ENCODE peak calls at places on chromosomes 7 and 10, in nine cellular contexts. One of them, this sample, is unnamed.

GRCh38 chr10:21832751-21833150 is 170.8 kb downstream of the DNAJC1 start:
- ATAC-seq in naive thymus-derived CD8-positive, alpha-beta T cell: no peak
- ATAC-seq in T-helper 17 cell: no peak
- ATAC-seq in effector memory CD8-positive, alpha-beta T cell: no peak
- ATAC-seq in A549: no peak
- ATAC-seq in naive thymus-derived CD4-positive, alpha-beta T cell: no peak
- ATAC-seq in activated CD8-positive, alpha-beta T cell treated with anti-CD3 and anti-CD28 coated beads for 36 hours: no peak
- ATAC-seq in natural killer cell: no peak
- ATAC-seq in activated naive CD8-positive, alpha-beta T cell treated with anti-CD3 and anti-CD28 coated beads, Interleukin-2, amount 50 U/mL, for 24 hours: no peak
- ATAC-seq in this sample: no peak

GRCh38 chr10:27529010-27529783 is 25.1 kb downstream of the RAB18 start:
- ATAC-seq in natural killer cell: no peak
- ATAC-seq in effector memory CD8-positive, alpha-beta T cell: no peak
- ATAC-seq in A549: peak; percentile 36
- ATAC-seq in naive thymus-derived CD4-positive, alpha-beta T cell: no peak
- ATAC-seq in activated CD8-positive, alpha-beta T cell treated with anti-CD3 and anti-CD28 coated beads for 36 hours: no peak
- ATAC-seq in activated naive CD8-positive, alpha-beta T cell treated with anti-CD3 and anti-CD28 coated beads, Interleukin-2, amount 50 U/mL, for 24 hours: no peak
- ATAC-seq in naive thymus-derived CD8-positive, alpha-beta T cell: no peak
- ATAC-seq in T-helper 17 cell: no peak
- ATAC-seq in this sample: no peak

GRCh38 chr7:47301078-47301477 is 280.8 kb downstream of the TNS3 start:
- ATAC-seq in activated naive CD8-positive, alpha-beta T cell treated with anti-CD3 and anti-CD28 coated beads, Interleukin-2, amount 50 U/mL, for 24 hours: no peak
- ATAC-seq in activated CD8-positive, alpha-beta T cell treated with anti-CD3 and anti-CD28 coated beads for 36 hours: no peak
- ATAC-seq in naive thymus-derived CD4-positive, alpha-beta T cell: no peak
- ATAC-seq in A549: peak; percentile 7
- ATAC-seq in T-helper 17 cell: no peak
- ATAC-seq in effector memory CD8-positive, alpha-beta T cell: no peak
- ATAC-seq in naive thymus-derived CD8-positive, alpha-beta T cell: no peak
- ATAC-seq in natural killer cell: no peak
- ATAC-seq in this sample: no peak

GRCh38 chr7:20021834-20022233 is 195.3 kb downstream of the MACC1 start:
- ATAC-seq in natural killer cell: no peak
- ATAC-seq in T-helper 17 cell: no peak
- ATAC-seq in effector memory CD8-positive, alpha-beta T cell: no peak
- ATAC-seq in naive thymus-derived CD8-positive, alpha-beta T cell: no peak
- ATAC-seq in activated CD8-positive, alpha-beta T cell treated with anti-CD3 and anti-CD28 coated beads for 36 hours: no peak
- ATAC-seq in activated naive CD8-positive, alpha-beta T cell treated with anti-CD3 and anti-CD28 coated beads, Interleukin-2, amount 50 U/mL, for 24 hours: no peak
- ATAC-seq in A549: no peak
- ATAC-seq in naive thymus-derived CD4-positive, alpha-beta T cell: peak; percentile 61
- ATAC-seq in this sample: no peak

GRCh38 chr10:22712246-22712958 is 2.0 kb downstream of the PIP4K2A start:
- ATAC-seq in A549: no peak
- ATAC-seq in activated naive CD8-positive, alpha-beta T cell treated with anti-CD3 and anti-CD28 coated beads, Interleukin-2, amount 50 U/mL, for 24 hours: no peak
- ATAC-seq in natural killer cell: no peak
- ATAC-seq in naive thymus-derived CD8-positive, alpha-beta T cell: no peak
- ATAC-seq in T-helper 17 cell: no peak
- ATAC-seq in effector memory CD8-positive, alpha-beta T cell: no peak
- ATAC-seq in naive thymus-derived CD4-positive, alpha-beta T cell: no peak
- ATAC-seq in activated CD8-positive, alpha-beta T cell treated with anti-CD3 and anti-CD28 coated beads for 36 hours: no peak
- ATAC-seq in this sample: no peak

GRCh38 chr10:49139000-49139865 is 5.4 kb upstream of the FAM170B start:
- ATAC-seq in activated CD8-positive, alpha-beta T cell treated with anti-CD3 and anti-CD28 coated beads for 36 hours: no peak
- ATAC-seq in natural killer cell: no peak
- ATAC-seq in activated naive CD8-positive, alpha-beta T cell treated with anti-CD3 and anti-CD28 coated beads, Interleukin-2, amount 50 U/mL, for 24 hours: no peak
- ATAC-seq in A549: peak; percentile 42
- ATAC-seq in naive thymus-derived CD8-positive, alpha-beta T cell: no peak
- ATAC-seq in T-helper 17 cell: no peak
- ATAC-seq in naive thymus-derived CD4-positive, alpha-beta T cell: no peak
- ATAC-seq in effector memory CD8-positive, alpha-beta T cell: no peak
- ATAC-seq in this sample: peak; percentile 28

GRCh38 chr10:95788830-95789229 is 32.9 kb downstream of the ENTPD1 start:
- ATAC-seq in naive thymus-derived CD8-positive, alpha-beta T cell: no peak
- ATAC-seq in T-helper 17 cell: no peak
- ATAC-seq in effector memory CD8-positive, alpha-beta T cell: no peak
- ATAC-seq in A549: no peak
- ATAC-seq in activated CD8-positive, alpha-beta T cell treated with anti-CD3 and anti-CD28 coated beads for 36 hours: no peak
- ATAC-seq in natural killer cell: no peak
- ATAC-seq in activated naive CD8-positive, alpha-beta T cell treated with anti-CD3 and anti-CD28 coated beads, Interleukin-2, amount 50 U/mL, for 24 hours: no peak
- ATAC-seq in naive thymus-derived CD4-positive, alpha-beta T cell: no peak
- ATAC-seq in this sample: no peak

GRCh38 chr7:133419036-133419435 is 166.2 kb downstream of the EXOC4 start:
- ATAC-seq in activated naive CD8-positive, alpha-beta T cell treated with anti-CD3 and anti-CD28 coated beads, Interleukin-2, amount 50 U/mL, for 24 hours: no peak
- ATAC-seq in naive thymus-derived CD4-positive, alpha-beta T cell: no peak
- ATAC-seq in A549: no peak
- ATAC-seq in T-helper 17 cell: no peak
- ATAC-seq in naive thymus-derived CD8-positive, alpha-beta T cell: no peak
- ATAC-seq in natural killer cell: no peak
- ATAC-seq in effector memory CD8-positive, alpha-beta T cell: no peak
- ATAC-seq in activated CD8-positive, alpha-beta T cell treated with anti-CD3 and anti-CD28 coated beads for 36 hours: no peak
- ATAC-seq in this sample: no peak

GRCh38 chr10:90418869-90419652 is 438.8 kb downstream of the HTR7 start:
- ATAC-seq in natural killer cell: no peak
- ATAC-seq in A549: peak; percentile 82
- ATAC-seq in naive thymus-derived CD8-positive, alpha-beta T cell: no peak
- ATAC-seq in effector memory CD8-positive, alpha-beta T cell: no peak
- ATAC-seq in T-helper 17 cell: no peak
- ATAC-seq in activated CD8-positive, alpha-beta T cell treated with anti-CD3 and anti-CD28 coated beads for 36 hours: no peak
- ATAC-seq in activated naive CD8-positive, alpha-beta T cell treated with anti-CD3 and anti-CD28 coated beads, Interleukin-2, amount 50 U/mL, for 24 hours: no peak
- ATAC-seq in naive thymus-derived CD4-positive, alpha-beta T cell: no peak
- ATAC-seq in this sample: no peak

GRCh38 chr10:99484626-99485581 is 47.8 kb upstream of the NKX2-3 start:
- ATAC-seq in naive thymus-derived CD4-positive, alpha-beta T cell: no peak
- ATAC-seq in A549: peak; percentile 81
- ATAC-seq in natural killer cell: no peak
- ATAC-seq in activated CD8-positive, alpha-beta T cell treated with anti-CD3 and anti-CD28 coated beads for 36 hours: no peak
- ATAC-seq in naive thymus-derived CD8-positive, alpha-beta T cell: no peak
- ATAC-seq in effector memory CD8-positive, alpha-beta T cell: no peak
- ATAC-seq in T-helper 17 cell: no peak
- ATAC-seq in activated naive CD8-positive, alpha-beta T cell treated with anti-CD3 and anti-CD28 coated beads, Interleukin-2, amount 50 U/mL, for 24 hours: no peak
- ATAC-seq in this sample: no peak

GRCh38 chr10:31261502-31262311 is 57.3 kb upstream of the ZEB1 start:
- ATAC-seq in A549: no peak
- ATAC-seq in activated CD8-positive, alpha-beta T cell treated with anti-CD3 and anti-CD28 coated beads for 36 hours: no peak
- ATAC-seq in naive thymus-derived CD8-positive, alpha-beta T cell: no peak
- ATAC-seq in T-helper 17 cell: no peak
- ATAC-seq in natural killer cell: no peak
- ATAC-seq in naive thymus-derived CD4-positive, alpha-beta T cell: no peak
- ATAC-seq in effector memory CD8-positive, alpha-beta T cell: no peak
- ATAC-seq in activated naive CD8-positive, alpha-beta T cell treated with anti-CD3 and anti-CD28 coated beads, Interleukin-2, amount 50 U/mL, for 24 hours: no peak
- ATAC-seq in this sample: no peak

GRCh38 chr7:16412535-16413247 is 8.6 kb downstream of the CRPPA start:
- ATAC-seq in effector memory CD8-positive, alpha-beta T cell: no peak
- ATAC-seq in natural killer cell: no peak
- ATAC-seq in activated naive CD8-positive, alpha-beta T cell treated with anti-CD3 and anti-CD28 coated beads, Interleukin-2, amount 50 U/mL, for 24 hours: no peak
- ATAC-seq in T-helper 17 cell: no peak
- ATAC-seq in A549: no peak
- ATAC-seq in naive thymus-derived CD4-positive, alpha-beta T cell: no peak
- ATAC-seq in naive thymus-derived CD8-positive, alpha-beta T cell: no peak
- ATAC-seq in activated CD8-positive, alpha-beta T cell treated with anti-CD3 and anti-CD28 coated beads for 36 hours: no peak
- ATAC-seq in this sample: peak; percentile 34

GRCh38 chr10:53664620-53665019 is 892.0 kb upstream of the MBL2 start:
- ATAC-seq in activated CD8-positive, alpha-beta T cell treated with anti-CD3 and anti-CD28 coated beads for 36 hours: no peak
- ATAC-seq in T-helper 17 cell: no peak
- ATAC-seq in natural killer cell: no peak
- ATAC-seq in activated naive CD8-positive, alpha-beta T cell treated with anti-CD3 and anti-CD28 coated beads, Interleukin-2, amount 50 U/mL, for 24 hours: no peak
- ATAC-seq in effector memory CD8-positive, alpha-beta T cell: no peak
- ATAC-seq in naive thymus-derived CD8-positive, alpha-beta T cell: no peak
- ATAC-seq in A549: no peak
- ATAC-seq in naive thymus-derived CD4-positive, alpha-beta T cell: no peak
- ATAC-seq in this sample: no peak

GRCh38 chr10:11171452-11171851 is 153.8 kb downstream of the CELF2 start:
- ATAC-seq in activated CD8-positive, alpha-beta T cell treated with anti-CD3 and anti-CD28 coated beads for 36 hours: peak; percentile 18
- ATAC-seq in naive thymus-derived CD8-positive, alpha-beta T cell: peak; percentile 7
- ATAC-seq in A549: no peak
- ATAC-seq in natural killer cell: no peak
- ATAC-seq in effector memory CD8-positive, alpha-beta T cell: no peak
- ATAC-seq in T-helper 17 cell: no peak
- ATAC-seq in activated naive CD8-positive, alpha-beta T cell treated with anti-CD3 and anti-CD28 coated beads, Interleukin-2, amount 50 U/mL, for 24 hours: peak; percentile 4
- ATAC-seq in naive thymus-derived CD4-positive, alpha-beta T cell: no peak
- ATAC-seq in this sample: no peak

GRCh38 chr7:150945853-150946825 is 32.0 kb downstream of the KCNH2 start:
- ATAC-seq in naive thymus-derived CD8-positive, alpha-beta T cell: no peak
- ATAC-seq in A549: peak; percentile 6
- ATAC-seq in naive thymus-derived CD4-positive, alpha-beta T cell: no peak
- ATAC-seq in activated CD8-positive, alpha-beta T cell treated with anti-CD3 and anti-CD28 coated beads for 36 hours: no peak
- ATAC-seq in activated naive CD8-positive, alpha-beta T cell treated with anti-CD3 and anti-CD28 coated beads, Interleukin-2, amount 50 U/mL, for 24 hours: no peak
- ATAC-seq in effector memory CD8-positive, alpha-beta T cell: no peak
- ATAC-seq in natural killer cell: no peak
- ATAC-seq in T-helper 17 cell: no peak
- ATAC-seq in this sample: peak; percentile 34

GRCh38 chr10:75187961-75188426 is 22.6 kb upstream of the VDAC2 start:
- ATAC-seq in T-helper 17 cell: peak; percentile 90
- ATAC-seq in A549: peak; percentile 32
- ATAC-seq in activated CD8-positive, alpha-beta T cell treated with anti-CD3 and anti-CD28 coated beads for 36 hours: peak; percentile 92
- ATAC-seq in effector memory CD8-positive, alpha-beta T cell: peak; percentile 98
- ATAC-seq in naive thymus-derived CD8-positive, alpha-beta T cell: peak; percentile 99
- ATAC-seq in natural killer cell: peak; percentile 95
- ATAC-seq in activated naive CD8-positive, alpha-beta T cell treated with anti-CD3 and anti-CD28 coated beads, Interleukin-2, amount 50 U/mL, for 24 hours: peak; percentile 75
- ATAC-seq in naive thymus-derived CD4-positive, alpha-beta T cell: peak; percentile 94
- ATAC-seq in this sample: no peak

This sample was measured in gastroesophageal sphincter.